ENCODE peak calls at places on chromosome 7, in six cellular contexts. One of them, this sample, is unnamed.
A peak's percentile ranks its signal among the peaks of the same experiment; 100 is the strongest.

GRCh38 chr7:597348-598178 is 77.9 kb upstream of the PDGFA start:
- DNase-seq in thyroid gland: no peak
- DNase-seq in upper lobe of right lung: no peak
- DNase-seq in heart right ventricle: no peak
- DNase-seq in H9: no peak
- DNase-seq in left ventricle myocardium inferior: no peak
- DNase-seq in this sample: no peak

GRCh38 chr7:25481891-25482290 is 253.6 kb upstream of the NPVF start:
- DNase-seq in left ventricle myocardium inferior: no peak
- DNase-seq in heart right ventricle: no peak
- DNase-seq in thyroid gland: no peak
- DNase-seq in upper lobe of right lung: no peak
- DNase-seq in H9: no peak
- DNase-seq in this sample: no peak

GRCh38 chr7:37352974-37353948 is 95.4 kb downstream of the ELMO1 start:
- DNase-seq in H9: peak; percentile 60
- DNase-seq in thyroid gland: no peak
- DNase-seq in left ventricle myocardium inferior: no peak
- DNase-seq in upper lobe of right lung: no peak
- DNase-seq in heart right ventricle: no peak
- DNase-seq in this sample: no peak

GRCh38 chr7:140924019-140924820 is 509 bp downstream of the BRAF start:
- DNase-seq in heart right ventricle: peak; percentile 76
- DNase-seq in left ventricle myocardium inferior: peak; percentile 81
- DNase-seq in H9: peak; percentile 84
- DNase-seq in upper lobe of right lung: peak; percentile 91
- DNase-seq in thyroid gland: peak; percentile 75
- DNase-seq in this sample: peak; percentile 77

GRCh38 chr7:12684733-12685132 is 2.7 kb upstream of the ARL4A start:
- DNase-seq in heart right ventricle: no peak
- DNase-seq in upper lobe of right lung: no peak
- DNase-seq in H9: no peak
- DNase-seq in left ventricle myocardium inferior: no peak
- DNase-seq in thyroid gland: no peak
- DNase-seq in this sample: no peak

GRCh38 chr7:139453673-139454321 is 29.7 kb downstream of the KLRG2 start:
- DNase-seq in upper lobe of right lung: no peak
- DNase-seq in thyroid gland: peak; percentile 64
- DNase-seq in heart right ventricle: no peak
- DNase-seq in left ventricle myocardium inferior: no peak
- DNase-seq in H9: no peak
- DNase-seq in this sample: no peak

GRCh38 chr7:84196007-84196551 is 1.5 kb upstream of the SEMA3A start:
- DNase-seq in upper lobe of right lung: no peak
- DNase-seq in thyroid gland: peak; percentile 10
- DNase-seq in H9: peak; percentile 33
- DNase-seq in left ventricle myocardium inferior: no peak
- DNase-seq in heart right ventricle: no peak
- DNase-seq in this sample: no peak

GRCh38 chr7:50781371-50781770 is 1.3 kb downstream of the GRB10 start:
- DNase-seq in H9: no peak
- DNase-seq in upper lobe of right lung: no peak
- DNase-seq in thyroid gland: no peak
- DNase-seq in heart right ventricle: peak; percentile 24
- DNase-seq in left ventricle myocardium inferior: no peak
- DNase-seq in this sample: no peak

GRCh38 chr7:139297795-139298194 is 43.3 kb upstream of the FMC1 start:
- DNase-seq in left ventricle myocardium inferior: no peak
- DNase-seq in H9: no peak
- DNase-seq in heart right ventricle: no peak
- DNase-seq in thyroid gland: no peak
- DNase-seq in upper lobe of right lung: no peak
- DNase-seq in this sample: no peak

GRCh38 chr7:125668321-125668993 is 738.8 kb upstream of the POT1 start:
- DNase-seq in thyroid gland: no peak
- DNase-seq in heart right ventricle: no peak
- DNase-seq in upper lobe of right lung: no peak
- DNase-seq in left ventricle myocardium inferior: no peak
- DNase-seq in H9: no peak
- DNase-seq in this sample: no peak

GRCh38 chr7:30845426-30846135 is 66.1 kb upstream of the AQP1 start:
- DNase-seq in heart right ventricle: peak; percentile 41
- DNase-seq in thyroid gland: peak; percentile 93
- DNase-seq in left ventricle myocardium inferior: peak; percentile 52
- DNase-seq in upper lobe of right lung: peak; percentile 91
- DNase-seq in H9: no peak
- DNase-seq in this sample: peak; percentile 46

GRCh38 chr7:120733143-120733542 is 124.8 kb downstream of the TSPAN12 start:
- DNase-seq in H9: no peak
- DNase-seq in upper lobe of right lung: no peak
- DNase-seq in left ventricle myocardium inferior: no peak
- DNase-seq in thyroid gland: no peak
- DNase-seq in heart right ventricle: no peak
- DNase-seq in this sample: no peak

GRCh38 chr7:98360221-98361124 is 40.4 kb downstream of the BAIAP2L1 start:
- DNase-seq in upper lobe of right lung: peak; percentile 79
- DNase-seq in H9: peak; percentile 78
- DNase-seq in left ventricle myocardium inferior: no peak
- DNase-seq in thyroid gland: peak; percentile 85
- DNase-seq in heart right ventricle: no peak
- DNase-seq in this sample: no peak

GRCh38 chr7:16078076-16078952 is 343.0 kb downstream of the CRPPA start:
- DNase-seq in left ventricle myocardium inferior: no peak
- DNase-seq in upper lobe of right lung: no peak
- DNase-seq in heart right ventricle: peak; percentile 48
- DNase-seq in thyroid gland: no peak
- DNase-seq in H9: no peak
- DNase-seq in this sample: peak; percentile 16

GRCh38 chr7:36084485-36085091 is 68.5 kb upstream of the EEPD1 start:
- DNase-seq in thyroid gland: peak; percentile 82
- DNase-seq in heart right ventricle: peak; percentile 32
- DNase-seq in left ventricle myocardium inferior: no peak
- DNase-seq in upper lobe of right lung: no peak
- DNase-seq in H9: peak; percentile 80
- DNase-seq in this sample: peak; percentile 41

GRCh38 chr7:36795451-36796021 is 71.2 kb upstream of the AOAH start:
- DNase-seq in left ventricle myocardium inferior: no peak
- DNase-seq in upper lobe of right lung: no peak
- DNase-seq in thyroid gland: no peak
- DNase-seq in H9: no peak
- DNase-seq in heart right ventricle: no peak
- DNase-seq in this sample: no peak

GRCh38 chr7:120741371-120742042 is 116.4 kb downstream of the TSPAN12 start:
- DNase-seq in H9: no peak
- DNase-seq in left ventricle myocardium inferior: no peak
- DNase-seq in heart right ventricle: no peak
- DNase-seq in thyroid gland: no peak
- DNase-seq in upper lobe of right lung: no peak
- DNase-seq in this sample: no peak

GRCh38 chr7:149245244-149245643 is 5.8 kb downstream of the ZNF212 start:
- DNase-seq in H9: no peak
- DNase-seq in thyroid gland: no peak
- DNase-seq in upper lobe of right lung: no peak
- DNase-seq in left ventricle myocardium inferior: no peak
- DNase-seq in heart right ventricle: no peak
- DNase-seq in this sample: no peak

GRCh38 chr7:16080131-16080530 is 341.2 kb downstream of the CRPPA start:
- DNase-seq in upper lobe of right lung: no peak
- DNase-seq in left ventricle myocardium inferior: no peak
- DNase-seq in H9: no peak
- DNase-seq in thyroid gland: no peak
- DNase-seq in heart right ventricle: no peak
- DNase-seq in this sample: no peak

GRCh38 chr7:150322833-150323681 is at the start of the genes ACTR3C and LRRC61:
- DNase-seq in upper lobe of right lung: peak; percentile 88
- DNase-seq in heart right ventricle: no peak
- DNase-seq in H9: peak; percentile 80
- DNase-seq in left ventricle myocardium inferior: peak; percentile 46
- DNase-seq in thyroid gland: peak; percentile 67
- DNase-seq in this sample: peak; percentile 77

GRCh38 chr7:74598558-74598957 is 59.0 kb upstream of the GTF2I start:
- DNase-seq in heart right ventricle: no peak
- DNase-seq in left ventricle myocardium inferior: no peak
- DNase-seq in thyroid gland: peak; percentile 34
- DNase-seq in upper lobe of right lung: no peak
- DNase-seq in H9: no peak
- DNase-seq in this sample: no peak

GRCh38 chr7:17523813-17524741 is 225.6 kb downstream of the AHR start:
- DNase-seq in upper lobe of right lung: peak; percentile 80
- DNase-seq in heart right ventricle: no peak
- DNase-seq in thyroid gland: peak; percentile 19
- DNase-seq in left ventricle myocardium inferior: no peak
- DNase-seq in H9: no peak
- DNase-seq in this sample: no peak

GRCh38 chr7:36691983-36692382 is 32.3 kb downstream of the AOAH start:
- DNase-seq in thyroid gland: no peak
- DNase-seq in upper lobe of right lung: no peak
- DNase-seq in left ventricle myocardium inferior: no peak
- DNase-seq in H9: no peak
- DNase-seq in heart right ventricle: no peak
- DNase-seq in this sample: no peak

GRCh38 chr7:83791737-83792136 is 142.8 kb upstream of the SEMA3E start:
- DNase-seq in heart right ventricle: no peak
- DNase-seq in left ventricle myocardium inferior: no peak
- DNase-seq in H9: no peak
- DNase-seq in thyroid gland: no peak
- DNase-seq in upper lobe of right lung: no peak
- DNase-seq in this sample: no peak

GRCh38 chr7:98137826-98138151 is 31.1 kb downstream of the LMTK2 start:
- DNase-seq in thyroid gland: no peak
- DNase-seq in left ventricle myocardium inferior: no peak
- DNase-seq in H9: no peak
- DNase-seq in upper lobe of right lung: no peak
- DNase-seq in heart right ventricle: no peak
- DNase-seq in this sample: no peak

GRCh38 chr7:18345641-18346234 is 149.8 kb upstream of the HDAC9 start:
- DNase-seq in upper lobe of right lung: no peak
- DNase-seq in thyroid gland: peak; percentile 32
- DNase-seq in H9: peak; percentile 49
- DNase-seq in heart right ventricle: peak; percentile 14
- DNase-seq in left ventricle myocardium inferior: no peak
- DNase-seq in this sample: no peak

GRCh38 chr7:1197997-1198632 is 34.6 kb upstream of the UNCX start:
- DNase-seq in left ventricle myocardium inferior: no peak
- DNase-seq in upper lobe of right lung: no peak
- DNase-seq in thyroid gland: no peak
- DNase-seq in H9: no peak
- DNase-seq in heart right ventricle: no peak
- DNase-seq in this sample: no peak

GRCh38 chr7:1851731-1852531 is 181.9 kb downstream of the ELFN1 start:
- DNase-seq in thyroid gland: peak; percentile 31
- DNase-seq in upper lobe of right lung: peak; percentile 51
- DNase-seq in heart right ventricle: no peak
- DNase-seq in H9: no peak
- DNase-seq in left ventricle myocardium inferior: no peak
- DNase-seq in this sample: no peak

GRCh38 chr7:70574314-70574713 is 557.6 kb upstream of the GALNT17 start:
- DNase-seq in thyroid gland: no peak
- DNase-seq in left ventricle myocardium inferior: no peak
- DNase-seq in heart right ventricle: no peak
- DNase-seq in H9: no peak
- DNase-seq in upper lobe of right lung: no peak
- DNase-seq in this sample: no peak
- H3K4me1 ChIP-seq in thyroid gland: peaks cover 8% of the 10 kb centered on the region
- H3K4me1 ChIP-seq in left ventricle myocardium inferior: peaks cover 12% of the 10 kb centered on the region
- H3K4me1 ChIP-seq in heart right ventricle: peaks cover 9% of the 10 kb centered on the region
- H3K4me1 ChIP-seq in H9: no peaks in the 10 kb centered on the region
- H3K4me1 ChIP-seq in upper lobe of right lung: no peaks in the 10 kb centered on the region
- H3K4me1 ChIP-seq in this sample: peaks cover 3% of the 10 kb centered on the region

GRCh38 chr7:22343612-22344011 is 13.3 kb downstream of the RAPGEF5 start:
- DNase-seq in left ventricle myocardium inferior: no peak
- DNase-seq in thyroid gland: no peak
- DNase-seq in H9: no peak
- DNase-seq in heart right ventricle: no peak
- DNase-seq in upper lobe of right lung: no peak
- DNase-seq in this sample: no peak

GRCh38 chr7:22348379-22348778 is 8.6 kb downstream of the RAPGEF5 start:
- DNase-seq in H9: no peak
- DNase-seq in thyroid gland: no peak
- DNase-seq in heart right ventricle: no peak
- DNase-seq in upper lobe of right lung: no peak
- DNase-seq in left ventricle myocardium inferior: no peak
- DNase-seq in this sample: no peak

GRCh38 chr7:22346383-22347107 is 10.4 kb downstream of the RAPGEF5 start:
- DNase-seq in upper lobe of right lung: no peak
- DNase-seq in heart right ventricle: no peak
- DNase-seq in H9: no peak
- DNase-seq in left ventricle myocardium inferior: no peak
- DNase-seq in thyroid gland: no peak
- DNase-seq in this sample: no peak

GRCh38 chr7:22343071-22343470 is 13.9 kb downstream of the RAPGEF5 start:
- DNase-seq in heart right ventricle: no peak
- DNase-seq in upper lobe of right lung: no peak
- DNase-seq in thyroid gland: no peak
- DNase-seq in H9: no peak
- DNase-seq in left ventricle myocardium inferior: no peak
- DNase-seq in this sample: no peak

GRCh38 chr7:22344655-22345054 is 12.3 kb downstream of the RAPGEF5 start:
- DNase-seq in left ventricle myocardium inferior: no peak
- DNase-seq in heart right ventricle: no peak
- DNase-seq in thyroid gland: no peak
- DNase-seq in upper lobe of right lung: no peak
- DNase-seq in H9: no peak
- DNase-seq in this sample: no peak
- H3K4me1 ChIP-seq in left ventricle myocardium inferior: no peaks in the 10 kb centered on the region
- H3K4me1 ChIP-seq in heart right ventricle: peaks cover 3% of the 10 kb centered on the region
- H3K4me1 ChIP-seq in thyroid gland: no peaks in the 10 kb centered on the region
- H3K4me1 ChIP-seq in upper lobe of right lung: no peaks in the 10 kb centered on the region
- H3K4me1 ChIP-seq in H9: peaks cover 11% of the 10 kb centered on the region
- H3K4me1 ChIP-seq in this sample: no peaks in the 10 kb centered on the region

GRCh38 chr7:13949939-13950338 is 39.5 kb downstream of the ETV1 start:
- DNase-seq in H9: no peak
- DNase-seq in heart right ventricle: no peak
- DNase-seq in thyroid gland: no peak
- DNase-seq in upper lobe of right lung: no peak
- DNase-seq in left ventricle myocardium inferior: no peak
- DNase-seq in this sample: no peak
- H3K4me1 ChIP-seq in H9: peaks cover 4% of the 10 kb centered on the region
- H3K4me1 ChIP-seq in heart right ventricle: peaks cover 6% of the 10 kb centered on the region
- H3K4me1 ChIP-seq in thyroid gland: peaks cover 19% of the 10 kb centered on the region
- H3K4me1 ChIP-seq in upper lobe of right lung: peaks cover 6% of the 10 kb centered on the region
- H3K4me1 ChIP-seq in left ventricle myocardium inferior: no peaks in the 10 kb centered on the region
- H3K4me1 ChIP-seq in this sample: no peaks in the 10 kb centered on the region

DNA sequence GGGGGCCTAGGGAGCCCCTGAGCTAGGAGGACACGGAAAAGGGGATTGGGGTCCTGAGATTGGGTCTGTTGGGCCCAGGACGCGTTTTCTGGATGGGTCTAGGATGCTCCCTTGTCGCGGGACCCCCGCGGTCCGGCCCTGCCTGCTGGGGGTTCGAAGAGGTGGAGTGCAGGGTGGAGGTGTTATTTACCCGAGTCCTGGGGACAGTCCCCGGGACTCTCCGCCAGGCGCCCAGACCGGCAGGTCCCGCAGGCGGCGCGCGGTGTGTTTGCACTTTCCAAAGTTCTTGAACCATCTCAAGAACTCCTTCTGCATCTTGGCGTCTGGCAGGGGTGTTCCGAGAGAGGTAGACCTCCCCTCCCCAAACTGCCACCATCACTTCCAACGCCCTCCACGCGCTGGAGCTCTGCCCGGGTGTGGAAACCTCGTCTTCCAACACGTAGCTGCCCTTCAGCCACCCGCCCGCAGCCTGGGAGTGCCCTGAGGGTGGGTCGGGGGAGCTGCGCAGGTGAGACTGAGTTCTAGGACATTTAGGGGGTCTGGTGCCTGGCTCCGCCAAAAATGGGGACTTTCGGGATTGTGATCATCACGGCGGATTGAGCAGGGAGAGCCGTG is 569 bp downstream of the CAV1 start:
- DNase-seq in heart right ventricle: peak; percentile 49
- DNase-seq in left ventricle myocardium inferior: peak; percentile 63
- DNase-seq in upper lobe of right lung: peak; percentile 88
- DNase-seq in H9: peak; percentile 56
- DNase-seq in thyroid gland: peak; percentile 73
- DNase-seq in this sample: peak; percentile 53
- H3K4me1 ChIP-seq in heart right ventricle: peaks cover 58% of the 10 kb centered on the region
- H3K4me1 ChIP-seq in left ventricle myocardium inferior: peaks cover 82% of the 10 kb centered on the region
- H3K4me1 ChIP-seq in upper lobe of right lung: peaks cover 11% of the 10 kb centered on the region
- H3K4me1 ChIP-seq in H9: peaks cover 4% of the 10 kb centered on the region
- H3K4me1 ChIP-seq in thyroid gland: peaks cover 44% of the 10 kb centered on the region
- H3K4me1 ChIP-seq in this sample: peaks cover 9% of the 10 kb centered on the region